ENCODE peak calls at places on chromosome 4, in six cellular contexts. E is K562, X is H1, Y is endothelial cell of umbilical vein, Z is A549, D is HepG2. R is an unnamed sample.
A peak's percentile ranks its signal among the peaks of the same experiment; 100 is the strongest.

GRCh38 chr4:2416564-2417195 is 1.8 kb downstream of the ZFYVE28 start:
- DNase-seq in E (peak; percentile 51), X (peak; percentile 80), Y (peak; percentile 41), Z (no peak), D (no peak), R (peak; percentile 73)

GRCh38 chr4:76990288-76991080 is 40.9 kb downstream of the SEPTIN11 start:
- DNase-seq in E (no peak), X (no peak), Y (no peak), Z (no peak), D (no peak), R (no peak)

GRCh38 chr4:16894406-16894805 is 4.0 kb downstream of the LDB2 start:
- DNase-seq in E (no peak), X (no peak), Y (peak; percentile 62), Z (no peak), D (no peak), R (no peak)

GRCh38 chr4:78362310-78362709 is 189.3 kb upstream of the ANXA3 start:
- DNase-seq in E (no peak), X (peak; percentile 60), Y (no peak), Z (no peak), D (no peak), R (peak; percentile 19)

GRCh38 chr4:3872834-3873313 is 106.7 kb downstream of the ADRA2C start:
- DNase-seq in E (no peak), X (no peak), Y (no peak), Z (no peak), D (no peak), R (no peak)

GRCh38 chr4:147550626-147551250 is 66.5 kb upstream of the TMEM184C start:
- DNase-seq in E (no peak), X (no peak), Y (peak; percentile 5), Z (no peak), D (no peak), R (no peak)

GRCh38 chr4:106864231-106864630 is 171.9 kb downstream of the DKK2 start:
- DNase-seq in E (no peak), X (no peak), Y (no peak), Z (no peak), D (no peak), R (no peak)

GRCh38 chr4:107034091-107034698 is 1.9 kb downstream of the DKK2 start:
- DNase-seq in E (no peak), X (peak; percentile 71), Y (peak; percentile 52), Z (no peak), D (peak; percentile 16), R (peak; percentile 63)

GRCh38 chr4:77153016-77153415 is 4.0 kb upstream of the CCNG2 start:
- DNase-seq in E (no peak), X (no peak), Y (no peak), Z (no peak), D (no peak), R (no peak)

GRCh38 chr4:127783026-127783769 is 1.1 kb downstream of the HSPA4L start:
- DNase-seq in E (peak; percentile 36), X (peak; percentile 48), Y (peak; percentile 89), Z (peak; percentile 42), D (peak; percentile 77), R (peak; percentile 57)

GRCh38 chr4:109912706-109913621 is at the start of gene EGF:
- DNase-seq in E (peak; percentile 29), X (no peak), Y (no peak), Z (no peak), D (no peak), R (no peak)

DNA sequence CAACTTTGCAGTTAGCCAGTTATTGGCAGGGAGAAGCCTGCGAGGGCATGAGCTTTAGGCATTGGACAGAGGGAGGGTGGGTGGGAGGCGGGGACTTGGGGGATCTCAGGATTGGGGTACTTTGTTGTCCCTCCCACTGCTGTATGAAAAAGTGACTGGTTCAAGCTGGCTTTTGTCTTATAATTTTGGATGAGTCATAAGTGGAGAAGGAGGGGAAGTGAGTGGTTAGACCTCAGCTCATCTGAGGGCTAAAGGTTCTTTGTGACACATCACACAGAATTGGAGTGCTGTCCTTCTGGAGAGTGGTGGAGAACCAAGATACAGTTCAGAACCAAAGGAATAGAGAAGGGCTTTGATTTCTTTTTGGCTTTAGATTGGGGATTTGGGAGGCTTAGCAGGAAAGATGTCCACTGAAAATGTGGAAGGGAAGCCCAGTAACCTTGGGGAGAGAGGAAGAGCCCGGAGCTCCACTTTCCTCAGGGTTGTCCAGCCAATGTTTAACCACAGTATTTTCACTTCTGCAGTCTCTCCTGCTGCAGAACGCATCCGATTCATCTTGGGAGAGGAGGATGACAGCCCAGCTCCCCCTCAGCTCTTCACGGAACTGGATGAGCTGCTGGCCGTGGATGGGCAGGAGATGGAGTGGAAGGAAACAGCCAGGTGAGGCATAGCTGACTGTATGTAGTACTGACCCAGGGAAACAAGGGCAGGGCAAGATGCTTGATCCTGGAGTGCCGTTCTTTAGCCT is at the start of gene SLC4A4:
- DNase-seq in E (no peak), X (no peak), Y (no peak), Z (no peak), D (no peak), R (no peak)
- TF ChIP-seq JUN in E (no peak), X (no peak), Y (peak; percentile 38), Z (no peak), D (no peak), R (no peak)

GRCh38 chr4:140254656-140255299 is 100.8 kb upstream of the MAML3 start:
- DNase-seq in E (no peak), X (no peak), Y (peak; percentile 37), Z (no peak), D (no peak), R (no peak)
- TF ChIP-seq JUN in E (no peak), X (no peak), Y (no peak), Z (no peak), D (no peak), R (no peak)

GRCh38 chr4:182971702-182972101 is 54.5 kb upstream of the DCTD start:
- DNase-seq in E (no peak), X (no peak), Y (no peak), Z (no peak), D (no peak), R (no peak)

GRCh38 chr4:182978152-182978827 is 61.1 kb upstream of the DCTD start:
- DNase-seq in E (no peak), X (no peak), Y (peak; percentile 33), Z (no peak), D (no peak), R (no peak)

GRCh38 chr4:182973421-182974340 is 56.5 kb upstream of the DCTD start:
- DNase-seq in E (no peak), X (no peak), Y (peak; percentile 49), Z (no peak), D (no peak), R (no peak)

GRCh38 chr4:182975806-182976205 is 58.6 kb upstream of the DCTD start:
- DNase-seq in E (peak; percentile 16), X (no peak), Y (peak; percentile 95), Z (peak; percentile 30), D (no peak), R (no peak)
- TF ChIP-seq JUN in E (no peak), X (no peak), Y (peak; percentile 89), Z (no peak), D (no peak), R (no peak)

DNA sequence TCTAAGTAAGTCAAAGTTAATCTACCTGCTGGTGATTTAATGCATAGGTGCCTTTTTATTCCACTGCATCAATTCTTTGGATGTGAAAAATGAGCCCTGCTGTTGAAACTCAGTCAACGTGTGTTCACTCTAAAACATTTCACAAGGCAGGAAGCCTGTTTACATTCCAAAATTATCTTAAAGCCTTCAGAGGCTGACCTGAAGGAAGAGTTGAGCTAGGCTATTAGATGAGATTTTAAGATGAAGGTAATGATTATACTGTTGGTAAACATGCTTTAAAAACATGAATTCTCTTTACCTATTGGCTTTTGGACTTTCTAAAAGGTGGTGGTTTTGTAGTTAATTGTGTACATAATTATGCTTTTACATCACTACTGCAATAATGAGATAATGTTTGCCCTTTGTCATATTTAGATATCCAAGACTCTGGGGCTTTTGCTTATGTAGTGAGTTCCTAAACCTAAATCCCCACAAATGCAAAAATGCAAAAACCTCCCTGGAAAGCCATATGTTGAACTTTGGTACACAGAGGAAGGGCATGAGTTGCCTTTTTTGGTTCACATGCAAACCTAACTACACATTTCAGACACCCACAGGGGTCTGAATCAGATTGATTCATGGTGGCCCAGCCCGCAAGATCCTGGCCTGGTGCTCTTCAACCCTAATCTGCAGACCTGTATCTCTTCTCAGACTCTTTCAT is 92.3 kb downstream of the KLHL8 start:
- DNase-seq in E (no peak), X (no peak), Y (no peak), Z (no peak), D (no peak), R (no peak)
- TF ChIP-seq JUN in E (no peak), X (no peak), Y (no peak), Z (no peak), D (no peak), R (no peak)